ENCODE peak calls at places on chromosomes 12 and 14, in nine cellular contexts. R is astrocyte, L is GM23248, B is endothelial cell of umbilical vein, M is GM23338, Q is neural progenitor cell, S is H1, O is PC-3, U is MM.1S. F is an unnamed sample. For H3K4me1, the result is how much of the 10 kb centered on the place peaks cover.

GRCh38 chr12:3559601-3560294 is 68.7 kb downstream of the PRMT8 start:
- DNase-seq in R (no peak), L (no peak), B (no peak), M (no peak), Q (no peak), S (no peak), O (no peak), U (no peak), F (no peak)

GRCh38 chr12:71731439-71732356 is 23.0 kb upstream of the RAB21 start:
- DNase-seq in R (peak), L (peak), B (no peak), M (peak), Q (peak), S (peak), O (peak), U (no peak), F (peak)

GRCh38 chr14:100155881-100156645 is 3.4 kb downstream of the DEGS2 start:
- DNase-seq in R (no peak), L (no peak), B (no peak), M (no peak), Q (no peak), S (no peak), O (peak), U (no peak), F (no peak)

GRCh38 chr14:94392510-94392935 is 4.1 kb upstream of the SERPINA1 start:
- DNase-seq in R (peak), L (peak), B (no peak), M (no peak), Q (no peak), S (no peak), O (peak), U (no peak), F (peak)

GRCh38 chr12:117113231-117113630 is 14.0 kb upstream of the TESC start:
- DNase-seq in R (no peak), L (no peak), B (no peak), M (no peak), Q (no peak), S (no peak), O (no peak), U (no peak), F (no peak)

GRCh38 chr12:108605000-108605689 is 7.3 kb upstream of the TMEM119 start:
- DNase-seq in R (no peak), L (no peak), B (no peak), M (no peak), Q (no peak), S (no peak), O (no peak), U (no peak), F (no peak)

GRCh38 chr12:639566-639965 is 23.7 kb downstream of the NINJ2 start:
- DNase-seq in R (no peak), L (no peak), B (no peak), M (no peak), Q (no peak), S (no peak), O (no peak), U (no peak), F (no peak)

GRCh38 chr12:103160622-103161021 is 203.1 kb downstream of the ASCL1 start:
- DNase-seq in R (no peak), L (no peak), B (no peak), M (no peak), Q (no peak), S (no peak), O (no peak), U (no peak), F (no peak)

GRCh38 chr12:15278816-15279658 is 43.3 kb upstream of the PTPRO start:
- DNase-seq in R (peak), L (peak), B (peak), M (no peak), Q (no peak), S (no peak), O (peak), U (peak), F (peak)

GRCh38 chr12:5872745-5873144 is 72.3 kb downstream of the ANO2 start:
- DNase-seq in R (peak), L (peak), B (no peak), M (peak), Q (peak), S (no peak), O (peak), U (no peak), F (peak)

GRCh38 chr12:14399871-14400270 is 34.4 kb downstream of the ATF7IP start:
- DNase-seq in R (peak), L (peak), B (peak), M (no peak), Q (no peak), S (no peak), O (peak), U (no peak), F (peak)

GRCh38 chr12:74293689-74294131 is 243.9 kb upstream of the ATXN7L3B start:
- DNase-seq in R (no peak), L (no peak), B (no peak), M (no peak), Q (no peak), S (no peak), O (no peak), U (no peak), F (no peak)

GRCh38 chr14:54942913-54943312 is 40.3 kb upstream of the GCH1 start:
- DNase-seq in R (no peak), L (no peak), B (no peak), M (peak), Q (no peak), S (no peak), O (no peak), U (no peak), F (no peak)

GRCh38 chr12:109725321-109726105 is 11.9 kb downstream of the FAM222A start:
- DNase-seq in R (no peak), L (no peak), B (no peak), M (no peak), Q (peak), S (no peak), O (no peak), U (no peak), F (no peak)

GRCh38 chr14:93939304-93940229 is 12.4 kb downstream of the FAM181A start:
- DNase-seq in R (peak), L (peak), B (peak), M (peak), Q (peak), S (peak), O (peak), U (peak), F (peak)

GRCh38 chr14:75907722-75908330 is 74.0 kb downstream of the TGFB3 start:
- DNase-seq in R (no peak), L (no peak), B (no peak), M (no peak), Q (no peak), S (no peak), O (no peak), U (no peak), F (no peak)

GRCh38 chr12:6450091-6450868 is 1.6 kb upstream of the TAPBPL start:
- DNase-seq in R (no peak), L (peak), B (no peak), M (no peak), Q (peak), S (no peak), O (no peak), U (no peak), F (no peak)

GRCh38 chr12:26940820-26941219 is 2.5 kb downstream of the FGFR1OP2 start:
- DNase-seq in R (peak), L (peak), B (no peak), M (no peak), Q (no peak), S (no peak), O (no peak), U (peak), F (peak)

GRCh38 chr14:99226687-99227086 is 45.3 kb downstream of the BCL11B start:
- DNase-seq in R (no peak), L (no peak), B (no peak), M (no peak), Q (no peak), S (no peak), O (no peak), U (no peak), F (no peak)

GRCh38 chr14:23446291-23446851 is 10.9 kb upstream of the MYH7 start:
- DNase-seq in R (no peak), L (no peak), B (no peak), M (no peak), Q (no peak), S (no peak), O (no peak), U (no peak), F (no peak)

GRCh38 chr14:71203306-71203705 is 296.0 kb downstream of the PCNX1 start:
- DNase-seq in R (peak), L (peak), B (no peak), M (no peak), Q (no peak), S (no peak), O (no peak), U (no peak), F (peak)

GRCh38 chr12:91777268-91777997 is 368.2 kb downstream of the BTG1 start:
- DNase-seq in R (peak), L (peak), B (no peak), M (no peak), Q (no peak), S (no peak), O (peak), U (no peak), F (no peak)

GRCh38 chr14:67532998-67533753 is at the start of gene PLEKHH1:
- DNase-seq in R (peak), L (peak), B (peak), M (peak), Q (peak), S (peak), O (peak), U (peak), F (peak)

GRCh38 chr14:105087963-105088811 is 23.0 kb upstream of the GPR132 start:
- DNase-seq in R (peak), L (peak), B (no peak), M (peak), Q (peak), S (peak), O (peak), U (no peak), F (peak)

DNA sequence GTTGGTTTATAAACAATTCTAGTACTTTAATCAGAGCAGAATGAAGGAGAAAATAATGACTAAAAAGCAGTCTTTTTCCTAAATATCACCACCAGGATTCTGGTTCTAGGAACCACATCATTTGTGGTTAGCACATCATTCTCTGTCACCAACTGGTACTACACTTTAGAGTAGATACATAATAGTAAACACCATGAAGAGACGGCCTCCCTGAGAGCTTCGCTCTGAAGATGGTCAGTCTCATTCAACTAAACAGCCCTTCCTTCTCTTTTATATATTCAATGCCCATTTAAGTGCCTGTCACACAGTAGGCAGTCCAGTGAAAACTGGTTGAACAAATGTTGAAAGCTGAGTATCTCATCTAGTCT is 10.9 kb downstream of the SLC38A2 start:
- DNase-seq in R (no peak), L (no peak), B (no peak), M (no peak), Q (no peak), S (no peak), O (no peak), U (peak), F (peak)
- H3K4me1 ChIP-seq in R (under half), L (half or more), B (under half), M (under half), Q (under half), S (under half), O (under half), U (half or more), F (under half)

GRCh38 chr14:34568803-34569202 is 29.3 kb upstream of the EAPP start:
- DNase-seq in R (no peak), L (no peak), B (no peak), M (no peak), Q (no peak), S (no peak), O (no peak), U (no peak), F (peak)

GRCh38 chr14:34569750-34570149 is 30.2 kb upstream of the EAPP start:
- DNase-seq in R (no peak), L (peak), B (no peak), M (no peak), Q (no peak), S (no peak), O (no peak), U (no peak), F (peak)

GRCh38 chr14:34571771-34572170 is 32.3 kb upstream of the EAPP start:
- DNase-seq in R (no peak), L (no peak), B (no peak), M (no peak), Q (no peak), S (no peak), O (no peak), U (no peak), F (no peak)
- TF ChIP-seq EZH2 in R (no peak), L (no peak), B (no peak), M (no peak), Q (no peak), S (no peak), O (no peak), U (no peak), F (no peak)

DNA sequence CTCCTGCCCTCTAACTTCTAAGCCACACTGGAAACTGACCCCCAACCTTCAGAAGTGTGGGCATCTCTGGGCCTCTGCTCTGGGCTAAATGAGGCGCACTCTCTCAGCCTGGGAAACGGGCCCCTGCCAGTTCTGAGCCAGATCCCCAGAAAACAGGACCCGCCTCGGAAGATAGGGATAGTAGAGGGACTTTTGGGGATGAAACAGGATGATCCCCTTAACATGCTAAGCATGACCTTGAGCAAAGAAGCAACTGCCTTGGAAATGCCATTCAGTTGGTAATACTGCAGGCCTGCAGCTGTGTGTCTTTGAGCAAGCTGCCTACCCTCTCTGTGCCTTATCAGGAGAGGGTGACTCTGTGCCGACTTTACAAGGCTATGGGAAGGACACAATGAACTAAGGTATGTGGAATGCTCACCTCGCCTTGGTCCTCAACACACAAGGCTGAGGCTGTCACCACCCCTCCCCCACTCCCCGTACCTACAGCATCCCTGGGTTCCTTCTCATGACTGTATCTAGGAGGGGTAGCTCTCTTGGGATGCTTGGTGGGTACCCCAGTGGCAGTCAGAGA is 54.0 kb downstream of the NCOR2 start:
- DNase-seq in R (no peak), L (no peak), B (no peak), M (peak), Q (peak), S (no peak), O (peak), U (no peak), F (no peak)
- H3K27ac ChIP-seq in R (peak), L (peak), B (peak), M (peak), Q (peak), S (peak), O (peak), U (no peak), F (peak)

GRCh38 chr14:61472025-61472672 is 150.8 kb downstream of the PRKCH start:
- DNase-seq in R (peak), L (peak), B (peak), M (no peak), Q (no peak), S (no peak), O (peak), U (no peak), F (peak)
- H3K4me1 ChIP-seq in R (under half), L (half or more), B (half or more), M (under half), Q (under half), S (under half), O (half or more), U (under half), F (under half)

DNA sequence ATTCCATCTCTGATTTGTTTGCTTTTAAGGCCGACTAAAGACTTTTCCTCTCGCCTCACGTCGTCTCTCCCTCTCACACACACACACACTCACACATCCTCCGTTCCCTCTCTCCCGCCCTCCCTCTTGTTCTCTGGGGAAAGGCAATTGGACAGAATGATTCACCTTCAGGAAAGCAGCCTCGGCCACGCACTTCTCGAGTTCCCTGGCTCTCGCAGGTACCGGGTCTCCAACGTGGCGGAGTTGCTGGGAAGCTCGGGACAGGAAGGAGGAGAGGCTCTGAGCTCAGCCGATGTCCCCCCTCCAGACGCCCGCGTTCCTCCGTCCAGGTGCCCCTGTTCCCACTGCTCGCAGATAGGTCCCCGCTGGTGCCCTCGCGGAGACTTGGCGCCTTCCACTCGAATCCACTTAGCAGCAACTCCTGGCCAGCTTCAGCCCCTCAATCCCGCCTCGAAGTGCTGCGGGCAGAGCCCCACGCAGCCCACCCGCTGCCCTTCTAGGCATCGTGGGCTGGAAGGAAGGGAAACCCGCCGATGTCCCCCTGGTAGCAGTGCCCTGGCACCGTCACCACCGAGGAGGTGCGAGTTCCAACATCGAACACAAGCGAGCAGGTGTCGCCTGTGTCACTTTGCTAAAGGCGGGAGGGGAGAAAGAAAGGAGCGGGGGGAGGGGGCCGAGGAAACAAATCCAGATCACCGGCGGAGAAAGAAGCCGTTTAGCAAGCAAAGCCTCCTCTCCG is 68.3 kb upstream of the USP15 start:
- DNase-seq in R (peak), L (peak), B (peak), M (peak), Q (peak), S (peak), O (no peak), U (no peak), F (peak)
- TF ChIP-seq EZH2 in R (no peak), L (peak), B (peak), M (peak), Q (peak), S (peak), O (no peak), U (no peak), F (peak)

DNA sequence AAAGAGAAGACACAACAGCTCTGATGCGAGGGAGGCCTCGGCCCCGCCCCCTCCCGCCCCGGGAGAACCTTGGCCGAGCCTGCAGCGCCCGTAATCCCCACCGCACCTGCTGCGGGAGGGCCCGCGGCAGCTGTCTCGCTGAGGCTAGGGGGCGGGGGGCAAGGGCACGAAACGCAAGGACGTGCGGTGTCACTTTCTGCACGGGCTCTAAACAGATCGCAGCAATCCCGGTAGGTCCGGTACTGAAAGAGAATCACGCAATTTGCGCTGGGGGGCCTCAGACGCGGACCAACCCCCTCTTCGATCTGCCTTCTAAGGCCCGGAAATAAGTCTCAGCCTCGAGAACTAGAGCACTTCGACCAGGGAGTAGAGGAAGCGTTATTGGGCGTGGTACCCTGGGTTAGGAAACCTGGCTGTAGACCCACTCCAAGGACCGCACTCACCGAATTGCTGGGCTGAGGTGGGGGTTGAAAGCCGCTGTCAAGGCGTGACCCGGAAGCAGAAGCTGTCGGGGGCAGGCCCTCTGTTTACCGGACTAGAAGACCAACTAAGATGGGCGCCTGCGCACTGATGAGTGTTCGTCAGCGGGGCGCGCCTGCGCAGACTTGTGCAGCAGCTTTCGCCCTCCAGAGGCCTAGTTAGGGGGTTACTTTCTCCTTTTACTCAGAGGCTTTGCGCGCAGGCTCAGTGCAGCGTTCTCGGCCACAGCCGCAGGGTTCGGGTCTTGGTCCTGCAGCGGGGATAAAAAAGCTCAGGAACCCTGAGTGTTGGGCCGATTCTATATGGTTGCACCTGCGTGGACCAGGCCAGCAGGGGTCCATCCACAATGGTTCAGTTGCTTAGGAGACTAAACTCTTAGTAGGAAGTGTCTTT is at the start of gene ASB8:
- DNase-seq in R (peak), L (peak), B (peak), M (peak), Q (peak), S (peak), O (peak), U (peak), F (peak)
- H3K27ac ChIP-seq in R (peak), L (peak), B (peak), M (peak), Q (no peak), S (no peak), O (no peak), U (peak), F (peak)

F was measured in fibroblast of lung.